ENCODE peak calls at places on chromosomes 4 and X, in four cellular contexts. One of them, this sample, is unnamed.

GRCh38 chr4:125389713-125390112 is 75.0 kb downstream of the FAT4 start:
- DNase-seq in activated T-cell treated with anti-CD3 and anti-CD28 coated beads for 48 hours: no peak
- DNase-seq in CD8-positive, alpha-beta memory T cell: no peak
- DNase-seq in naive thymus-derived CD8-positive, alpha-beta T cell: no peak
- DNase-seq in this sample: no peak

GRCh38 chr4:99572527-99573240 is 1.9 kb upstream of the MTTP start:
- DNase-seq in activated T-cell treated with anti-CD3 and anti-CD28 coated beads for 48 hours: no peak
- DNase-seq in CD8-positive, alpha-beta memory T cell: no peak
- DNase-seq in naive thymus-derived CD8-positive, alpha-beta T cell: no peak
- DNase-seq in this sample: no peak

GRCh38 chrX:56232221-56233082 is at the start of gene KLF8:
- DNase-seq in activated T-cell treated with anti-CD3 and anti-CD28 coated beads for 48 hours: peak; percentile 19
- DNase-seq in CD8-positive, alpha-beta memory T cell: no peak
- DNase-seq in naive thymus-derived CD8-positive, alpha-beta T cell: no peak
- DNase-seq in this sample: no peak

GRCh38 chrX:13373807-13374187 is 53.9 kb upstream of the ATXN3L start:
- DNase-seq in activated T-cell treated with anti-CD3 and anti-CD28 coated beads for 48 hours: no peak
- DNase-seq in CD8-positive, alpha-beta memory T cell: no peak
- DNase-seq in naive thymus-derived CD8-positive, alpha-beta T cell: no peak
- DNase-seq in this sample: no peak

GRCh38 chr4:156766846-156767245 is 204.8 kb downstream of the PDGFC start:
- DNase-seq in activated T-cell treated with anti-CD3 and anti-CD28 coated beads for 48 hours: no peak
- DNase-seq in CD8-positive, alpha-beta memory T cell: no peak
- DNase-seq in naive thymus-derived CD8-positive, alpha-beta T cell: no peak
- DNase-seq in this sample: no peak

GRCh38 chrX:65985922-65986588 is 53.8 kb downstream of the VSIG4 start:
- DNase-seq in activated T-cell treated with anti-CD3 and anti-CD28 coated beads for 48 hours: peak; percentile 9
- DNase-seq in CD8-positive, alpha-beta memory T cell: peak; percentile 48
- DNase-seq in naive thymus-derived CD8-positive, alpha-beta T cell: peak; percentile 58
- DNase-seq in this sample: peak; percentile 78

GRCh38 chrX:72262077-72262476 is 15.0 kb downstream of the RPS4X start:
- DNase-seq in activated T-cell treated with anti-CD3 and anti-CD28 coated beads for 48 hours: no peak
- DNase-seq in CD8-positive, alpha-beta memory T cell: no peak
- DNase-seq in naive thymus-derived CD8-positive, alpha-beta T cell: no peak
- DNase-seq in this sample: no peak

GRCh38 chr4:25484243-25484721 is 107.2 kb downstream of the ANAPC4 start:
- DNase-seq in activated T-cell treated with anti-CD3 and anti-CD28 coated beads for 48 hours: no peak
- DNase-seq in CD8-positive, alpha-beta memory T cell: no peak
- DNase-seq in naive thymus-derived CD8-positive, alpha-beta T cell: no peak
- DNase-seq in this sample: no peak

GRCh38 chr4:4386736-4387392 is at the start of gene NSG1:
- DNase-seq in activated T-cell treated with anti-CD3 and anti-CD28 coated beads for 48 hours: no peak
- DNase-seq in CD8-positive, alpha-beta memory T cell: peak; percentile 65
- DNase-seq in naive thymus-derived CD8-positive, alpha-beta T cell: peak; percentile 22
- DNase-seq in this sample: no peak

GRCh38 chrX:44178271-44178670 is 165.2 kb downstream of the EFHC2 start:
- DNase-seq in activated T-cell treated with anti-CD3 and anti-CD28 coated beads for 48 hours: no peak
- DNase-seq in CD8-positive, alpha-beta memory T cell: no peak
- DNase-seq in naive thymus-derived CD8-positive, alpha-beta T cell: no peak
- DNase-seq in this sample: no peak

GRCh38 chrX:22192419-22193086 is 80.2 kb upstream of the CBLL2 start:
- DNase-seq in activated T-cell treated with anti-CD3 and anti-CD28 coated beads for 48 hours: peak; percentile 29
- DNase-seq in CD8-positive, alpha-beta memory T cell: peak; percentile 29
- DNase-seq in naive thymus-derived CD8-positive, alpha-beta T cell: peak; percentile 41
- DNase-seq in this sample: peak; percentile 67

GRCh38 chr4:87354168-87355102 is 31.8 kb upstream of the HSD17B13 start:
- DNase-seq in activated T-cell treated with anti-CD3 and anti-CD28 coated beads for 48 hours: no peak
- DNase-seq in CD8-positive, alpha-beta memory T cell: no peak
- DNase-seq in naive thymus-derived CD8-positive, alpha-beta T cell: no peak
- DNase-seq in this sample: no peak

This sample was measured in natural killer cell treated with Interleukin-12 subunit alpha and Interleukin-12 subunit beta and Interleukin-15 and Interleukin-18, amount 100 ng/mL, for 72 hours.